ENCODE peak calls at places on chromosomes 16 and 17, in seven cellular contexts. Y is HL-60, G is cardiac muscle cell, K is sigmoid colon, N is uterus, R is tibial artery, P is pancreas. D is an unnamed sample.

GRCh38 chr16:78004501-78004900 is 17.8 kb upstream of the CLEC3A start:
- DNase-seq in Y (no peak), G (no peak), K (no peak), N (no peak), R (no peak), P (no peak), D (no peak)

GRCh38 chr17:15213381-15214087 is 51.6 kb downstream of the PMP22 start:
- DNase-seq in Y (no peak), G (peak), K (no peak), N (no peak), R (no peak), P (no peak), D (no peak)

GRCh38 chr16:50989047-50989446 is 162.0 kb downstream of the SALL1 start:
- DNase-seq in Y (no peak), G (no peak), K (no peak), N (no peak), R (no peak), P (no peak), D (no peak)

GRCh38 chr17:27860971-27861669 is 32.0 kb downstream of the LYRM9 start:
- DNase-seq in Y (no peak), G (no peak), K (no peak), N (no peak), R (no peak), P (no peak), D (no peak)

GRCh38 chr17:2957631-2958286 is 105.6 kb downstream of the OR1D5 start:
- DNase-seq in Y (no peak), G (no peak), K (peak), N (no peak), R (no peak), P (no peak), D (no peak)

GRCh38 chr16:69276143-69277115 is 34.7 kb upstream of the VPS4A start:
- DNase-seq in Y (no peak), G (no peak), K (peak), N (peak), R (peak), P (no peak), D (peak)

GRCh38 chr17:34382586-34383224 is 19.7 kb upstream of the CCL1 start:
- DNase-seq in Y (no peak), G (no peak), K (no peak), N (no peak), R (no peak), P (no peak), D (peak)

GRCh38 chr17:34230342-34230741 is 24.7 kb upstream of the CCL2 start:
- DNase-seq in Y (no peak), G (no peak), K (no peak), N (no peak), R (no peak), P (no peak), D (no peak)

GRCh38 chr17:67477687-67478086 is 100.6 kb downstream of the PITPNC1 start:
- DNase-seq in Y (no peak), G (no peak), K (no peak), N (no peak), R (no peak), P (no peak), D (no peak)

GRCh38 chr17:67253379-67253778 is 8.4 kb upstream of the HELZ start:
- DNase-seq in Y (no peak), G (no peak), K (no peak), N (no peak), R (no peak), P (no peak), D (no peak)

GRCh38 chr16:10683160-10683559 is 11.6 kb downstream of the TEKT5 start:
- DNase-seq in Y (no peak), G (no peak), K (no peak), N (no peak), R (no peak), P (no peak), D (no peak)

GRCh38 chr17:43732961-43733360 is 25.6 kb downstream of the SOST start:
- DNase-seq in Y (no peak), G (no peak), K (no peak), N (no peak), R (no peak), P (no peak), D (no peak)

GRCh38 chr17:29451338-29451737 is 61.2 kb downstream of the TAOK1 start:
- DNase-seq in Y (no peak), G (no peak), K (no peak), N (no peak), R (no peak), P (no peak), D (no peak)

GRCh38 chr17:35866356-35866950 is 2.2 kb downstream of the HEATR9 start:
- DNase-seq in Y (peak), G (no peak), K (no peak), N (no peak), R (no peak), P (no peak), D (no peak)

GRCh38 chr16:74769791-74770190 is 4.8 kb downstream of the FA2H start:
- DNase-seq in Y (no peak), G (no peak), K (no peak), N (no peak), R (no peak), P (no peak), D (no peak)

GRCh38 chr17:15510361-15510760 is 42.9 kb upstream of the CDRT4 start:
- DNase-seq in Y (no peak), G (no peak), K (no peak), N (no peak), R (no peak), P (no peak), D (no peak)

GRCh38 chr16:25012525-25012991 is 2.6 kb downstream of the ARHGAP17 start:
- DNase-seq in Y (no peak), G (no peak), K (no peak), N (no peak), R (no peak), P (no peak), D (no peak)

GRCh38 chr16:70661534-70661917 is 15.2 kb downstream of the IL34 start:
- DNase-seq in Y (no peak), G (no peak), K (peak), N (peak), R (no peak), P (no peak), D (no peak)

GRCh38 chr16:51697454-51697853 is 546.4 kb upstream of the SALL1 start:
- DNase-seq in Y (no peak), G (no peak), K (no peak), N (no peak), R (no peak), P (no peak), D (no peak)

GRCh38 chr17:45719335-45720071 is 64.6 kb upstream of the CRHR1 start:
- DNase-seq in Y (no peak), G (peak), K (no peak), N (no peak), R (no peak), P (peak), D (no peak)

GRCh38 chr16:88005148-88005547 is 53.9 kb downstream of the BANP start:
- DNase-seq in Y (peak), G (peak), K (peak), N (no peak), R (no peak), P (no peak), D (no peak)

GRCh38 chr16:1245452-1246005 is 5.0 kb downstream of the TPSAB1 start:
- DNase-seq in Y (no peak), G (no peak), K (peak), N (no peak), R (no peak), P (no peak), D (no peak)

GRCh38 chr17:78107976-78108725 is 20.4 kb downstream of the TMC6 start:
- DNase-seq in Y (no peak), G (no peak), K (peak), N (peak), R (peak), P (peak), D (no peak)

GRCh38 chr17:9101356-9101755 is 80.0 kb downstream of the NTN1 start:
- DNase-seq in Y (no peak), G (no peak), K (no peak), N (no peak), R (no peak), P (peak), D (no peak)

GRCh38 chr17:70454377-70454776 is 285.0 kb downstream of the KCNJ2 start:
- DNase-seq in Y (no peak), G (no peak), K (no peak), N (no peak), R (no peak), P (no peak), D (no peak)

GRCh38 chr17:70454908-70455307 is 285.6 kb downstream of the KCNJ2 start:
- DNase-seq in Y (no peak), G (no peak), K (no peak), N (no peak), R (no peak), P (no peak), D (no peak)
- TF ChIP-seq CTCF in Y (no peak), G (no peak), K (no peak), N (no peak), R (no peak), P (no peak), D (no peak)

GRCh38 chr16:71758293-71758760 is 33.8 kb upstream of the PHLPP2 start:
- DNase-seq in Y (no peak), G (peak), K (no peak), N (no peak), R (no peak), P (no peak), D (no peak)

GRCh38 chr16:71767060-71767900 is 41.4 kb downstream of the AP1G1 start:
- DNase-seq in Y (no peak), G (no peak), K (no peak), N (no peak), R (no peak), P (no peak), D (no peak)

GRCh38 chr16:71761097-71761496 is 36.6 kb upstream of the PHLPP2 start:
- DNase-seq in Y (no peak), G (no peak), K (no peak), N (no peak), R (no peak), P (no peak), D (no peak)

GRCh38 chr16:71762186-71762585 is 37.7 kb upstream of the PHLPP2 start:
- DNase-seq in Y (no peak), G (no peak), K (no peak), N (no peak), R (no peak), P (no peak), D (no peak)
- H3K27ac ChIP-seq in Y (no peak), G (no peak), K (no peak), N (no peak), R (no peak), P (no peak), D (no peak)

DNA sequence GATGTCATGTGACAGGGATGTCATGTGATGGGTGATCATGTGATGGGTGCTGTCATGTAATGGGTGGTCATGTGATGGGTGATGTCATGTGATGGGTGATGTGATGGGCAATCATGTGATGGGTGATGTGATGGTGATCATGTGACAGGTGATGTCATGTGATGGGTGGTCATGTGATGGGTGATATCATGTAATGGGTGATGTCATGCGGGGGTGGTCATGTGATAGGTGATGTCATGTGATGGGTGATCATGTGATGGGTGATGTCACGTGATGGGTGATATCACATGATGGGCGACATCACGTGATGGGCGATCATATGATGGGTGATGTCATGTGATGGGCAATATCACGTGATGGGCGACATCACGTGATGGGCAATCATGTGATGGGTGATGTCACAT is 16.6 kb downstream of the CD300LB start:
- DNase-seq in Y (no peak), G (peak), K (peak), N (no peak), R (peak), P (no peak), D (peak)
- H3K4me3 ChIP-seq in Y (no peak), G (no peak), K (no peak), N (no peak), R (no peak), P (no peak), D (no peak)

GRCh38 chr16:46757339-46758050 is 9.4 kb upstream of the MYLK3 start:
- DNase-seq in Y (no peak), G (peak), K (no peak), N (no peak), R (no peak), P (no peak), D (no peak)
- TF ChIP-seq CTCF in Y (no peak), G (no peak), K (no peak), N (no peak), R (no peak), P (no peak), D (no peak)

DNA sequence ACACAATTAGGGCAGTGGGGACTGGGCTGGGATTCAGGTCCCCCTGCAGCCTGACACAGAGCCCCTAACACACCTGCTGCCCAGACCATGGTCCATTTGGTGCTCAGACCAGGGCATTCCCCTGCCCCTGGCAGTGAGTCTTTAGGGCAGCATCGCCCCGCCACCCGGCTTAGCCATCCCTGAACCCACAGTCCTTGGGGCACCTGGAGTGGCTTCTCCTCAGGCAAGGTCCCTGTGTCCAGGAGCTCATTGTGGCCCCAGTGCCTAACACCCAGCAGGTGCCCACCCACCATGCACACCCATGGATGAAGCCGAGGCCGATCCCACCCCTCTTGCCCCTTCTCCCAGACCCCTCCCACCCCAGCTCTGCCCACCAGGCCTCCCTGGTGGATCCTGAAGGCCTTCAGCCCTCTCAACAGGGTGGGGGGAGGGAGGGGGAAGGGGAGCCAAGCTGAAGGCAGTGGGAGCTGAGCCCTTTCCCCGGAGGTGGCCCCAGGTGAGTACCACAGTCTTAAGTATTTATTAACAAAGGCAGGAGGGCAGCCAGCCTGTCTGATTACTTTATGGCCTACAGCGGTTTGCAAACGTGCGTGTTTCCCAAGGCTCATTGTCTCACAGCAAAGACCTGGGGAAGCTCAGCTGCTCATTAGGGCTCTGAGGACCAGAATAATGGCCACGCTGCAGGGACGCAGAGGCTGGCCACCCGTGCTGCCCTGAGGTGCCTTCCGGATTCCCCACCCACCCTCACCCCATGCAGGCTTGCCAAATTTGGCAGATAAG is 38.5 kb downstream of the RBFOX3 start:
- DNase-seq in Y (no peak), G (no peak), K (peak), N (no peak), R (no peak), P (no peak), D (no peak)
- H3K27ac ChIP-seq in Y (no peak), G (no peak), K (no peak), N (no peak), R (no peak), P (no peak), D (no peak)

D was measured in coronary artery.